ENCODE peak calls at places on chromosome X, in nine cellular contexts. K is mammary epithelial cell; A is cardiac muscle cell; Y is right lobe of liver; C is CD8-positive, alpha-beta T cell; N is tibial artery; X is psoas muscle; U is pancreas; E is sigmoid colon. D is an unnamed sample. For H3K4me1 and H3K9me3, the result is how much of the 10 kb centered on the place peaks cover.

GRCh38 chrX:49059209-49060191 is 701 bp downstream of the CCDC120 start:
- DNase-seq in A (no peak), Y (no peak), E (no peak), C (no peak), X (no peak), K (no peak), U (no peak), N (no peak), D (no peak)

GRCh38 chrX:109487640-109488039 is 5.8 kb upstream of the GUCY2F start:
- DNase-seq in E (no peak), A (no peak), U (no peak), C (no peak), K (no peak), N (no peak), X (no peak), Y (no peak), D (no peak)

GRCh38 chrX:124231454-124231853 is 101.0 kb upstream of the TEX13D start:
- DNase-seq in N (no peak), K (no peak), A (no peak), X (no peak), Y (no peak), U (no peak), E (no peak), C (no peak), D (no peak)

GRCh38 chrX:19705196-19705769 is 182.1 kb downstream of the SH3KBP1 start:
- DNase-seq in C (no peak), N (no peak), A (no peak), K (no peak), E (no peak), U (no peak), Y (no peak), X (no peak), D (no peak)

GRCh38 chrX:70762285-70762684 is 146.2 kb downstream of the TEX11 start:
- DNase-seq in C (no peak), A (no peak), Y (no peak), K (no peak), X (no peak), E (no peak), N (no peak), U (no peak), D (no peak)

GRCh38 chrX:33434256-33435092 is 223.1 kb upstream of the DMD start:
- DNase-seq in N (peak), U (peak), E (peak), Y (peak), C (no peak), A (peak), X (peak), K (peak), D (no peak)

GRCh38 chrX:120299928-120300327 is 11.3 kb downstream of the TMEM255A start:
- DNase-seq in X (no peak), E (no peak), C (no peak), K (peak), A (no peak), Y (no peak), N (no peak), U (no peak), D (no peak)

GRCh38 chrX:14899607-14900006 is 26.4 kb downstream of the MOSPD2 start:
- DNase-seq in E (no peak), Y (no peak), N (no peak), C (no peak), A (peak), X (no peak), K (peak), U (no peak), D (no peak)

GRCh38 chrX:40843643-40844042 is 108.3 kb upstream of the MED14 start:
- DNase-seq in U (no peak), C (no peak), K (peak), X (no peak), E (no peak), N (no peak), A (no peak), Y (no peak), D (no peak)

GRCh38 chrX:151852294-151852693 is 60.4 kb upstream of the MAGEA4 start:
- DNase-seq in U (no peak), E (no peak), Y (no peak), A (no peak), K (no peak), N (no peak), X (no peak), C (no peak), D (no peak)
- TF ChIP-seq CTCF in U (no peak), E (no peak), Y (no peak), A (no peak), K (no peak), N (no peak), X (no peak), C (no peak), D (no peak)

GRCh38 chrX:13700380-13700779 is 11.5 kb downstream of the RAB9A start:
- DNase-seq in K (no peak), U (no peak), E (no peak), Y (no peak), N (no peak), X (no peak), C (no peak), A (no peak), D (no peak)
- H3K4me1 ChIP-seq in K (under half), U (under half), E (under half), Y (under half), N (under half), X (under half), C (under half), A (under half), D (under half)

GRCh38 chrX:2220296-2220695 is 280.5 kb downstream of the DHRSX start:
- DNase-seq in N (no peak), U (no peak), K (no peak), Y (no peak), E (no peak), C (no peak), A (no peak), X (no peak), D (no peak)

GRCh38 chrX:2224597-2225235 is 276.1 kb downstream of the DHRSX start:
- DNase-seq in C (no peak), Y (no peak), U (no peak), A (no peak), E (peak), X (no peak), K (no peak), N (no peak), D (no peak)

GRCh38 chrX:2226182-2226581 is 274.6 kb downstream of the DHRSX start:
- DNase-seq in Y (no peak), N (no peak), A (no peak), C (no peak), X (no peak), U (no peak), E (no peak), K (no peak), D (no peak)

GRCh38 chrX:2224141-2224540 is 276.6 kb downstream of the DHRSX start:
- DNase-seq in N (no peak), C (no peak), A (no peak), X (no peak), E (no peak), K (no peak), U (no peak), Y (no peak), D (no peak)

DNA sequence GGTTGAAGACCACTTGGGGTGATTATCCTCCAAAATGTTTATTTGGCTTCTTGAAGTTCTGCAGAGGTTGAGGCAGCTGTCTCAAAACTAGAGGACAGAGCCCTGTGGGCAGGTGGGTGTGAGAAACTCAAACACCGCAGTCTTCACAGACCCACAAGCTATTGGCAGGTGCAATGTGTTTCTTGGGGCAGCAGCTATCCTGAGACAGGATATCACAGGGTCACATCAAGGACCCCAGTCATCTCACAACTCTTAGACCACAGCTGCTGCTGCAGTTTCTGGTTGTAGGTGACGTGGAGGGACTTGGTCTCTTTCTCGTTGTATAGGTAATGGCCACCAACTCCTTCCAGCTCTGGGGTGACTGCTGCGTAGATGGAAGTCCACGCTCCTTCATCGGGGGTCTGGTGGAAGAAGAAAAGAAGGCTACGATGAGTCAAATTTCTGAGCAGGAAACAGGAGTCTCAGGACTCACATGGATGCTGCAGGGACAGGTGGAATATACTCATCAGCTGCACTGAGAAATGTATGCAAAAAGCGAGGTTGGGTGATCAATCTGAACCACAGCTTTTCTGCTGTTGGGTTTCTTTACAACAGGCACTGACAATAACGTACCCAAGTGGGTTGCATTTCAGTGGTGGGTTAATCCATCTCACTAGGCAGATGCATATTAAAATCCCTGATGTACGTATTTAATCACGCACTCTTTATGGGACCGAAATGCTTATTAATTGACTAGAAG is 279.8 kb downstream of the DHRSX start:
- DNase-seq in E (no peak), K (no peak), X (no peak), A (no peak), C (no peak), Y (no peak), U (no peak), N (no peak), D (no peak)
- H3K9me3 ChIP-seq in E (under half), K (under half), X (under half), A (under half), C (under half), Y (under half), U (under half), N (under half), D (half or more)

GRCh38 chrX:45557390-45557789 is 356.7 kb upstream of the DIPK2B start:
- DNase-seq in Y (no peak), N (no peak), U (no peak), X (no peak), C (no peak), E (no peak), K (peak), A (peak), D (no peak)
- TF ChIP-seq CTCF in Y (peak), N (peak), U (no peak), X (peak), C (no peak), E (no peak), K (no peak), A (peak), D (no peak)

DNA sequence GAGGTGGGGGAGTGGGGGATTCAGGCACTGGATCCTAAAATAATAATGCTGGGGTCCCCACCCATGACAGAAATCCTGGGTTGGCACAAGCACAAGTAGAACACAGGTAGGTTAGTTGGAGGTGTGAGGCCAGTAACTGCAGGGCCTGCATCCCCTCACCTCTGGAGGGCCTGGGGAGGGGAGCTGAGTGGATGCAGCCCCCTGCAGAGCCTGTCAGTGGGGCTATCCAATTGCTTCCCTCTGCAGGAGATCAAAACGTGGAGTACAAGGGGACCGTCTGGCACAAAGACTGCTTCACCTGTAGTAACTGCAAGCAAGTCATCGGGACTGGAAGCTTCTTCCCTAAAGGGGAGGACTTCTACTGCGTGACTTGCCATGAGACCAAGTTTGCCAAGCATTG is 43.7 kb downstream of the MAP7D3 start:
- DNase-seq in E (no peak), X (no peak), N (no peak), C (no peak), U (no peak), A (no peak), Y (no peak), K (no peak), D (no peak)
- H3K4me1 ChIP-seq in E (half or more), X (under half), N (under half), C (under half), U (under half), A (under half), Y (under half), K (under half), D (under half)

D was measured in ascending aorta.